ENCODE peak calls at places on chromosome 1, in four cellular contexts. One of them, this sample, is unnamed.

GRCh38 chr1:161019767-161020572 is 982 bp downstream of the F11R start:
- DNase-seq in epithelial cell of esophagus: peak; percentile 94
- DNase-seq in Panc1: no peak
- DNase-seq in left lung: no peak
- DNase-seq in this sample: no peak

GRCh38 chr1:2560299-2561073 is 4.3 kb downstream of the TNFRSF14 start:
- DNase-seq in Panc1: no peak
- DNase-seq in epithelial cell of esophagus: no peak
- DNase-seq in left lung: no peak
- DNase-seq in this sample: no peak

GRCh38 chr1:8649875-8650274 is 167.6 kb downstream of the RERE start:
- DNase-seq in Panc1: no peak
- DNase-seq in epithelial cell of esophagus: no peak
- DNase-seq in left lung: no peak
- DNase-seq in this sample: no peak

GRCh38 chr1:201649776-201650607 is 111.1 kb downstream of the NAV1 start:
- DNase-seq in left lung: peak; percentile 93
- DNase-seq in Panc1: no peak
- DNase-seq in epithelial cell of esophagus: peak; percentile 80
- DNase-seq in this sample: no peak

GRCh38 chr1:19647643-19648042 is 3.5 kb downstream of the NBL1 start:
- DNase-seq in left lung: no peak
- DNase-seq in Panc1: no peak
- DNase-seq in epithelial cell of esophagus: peak; percentile 32
- DNase-seq in this sample: no peak

GRCh38 chr1:31383967-31384366 is 11.1 kb upstream of the FABP3 start:
- DNase-seq in epithelial cell of esophagus: no peak
- DNase-seq in Panc1: no peak
- DNase-seq in left lung: no peak
- DNase-seq in this sample: no peak

GRCh38 chr1:193558491-193559028 is 372.1 kb upstream of the B3GALT2 start:
- DNase-seq in left lung: no peak
- DNase-seq in epithelial cell of esophagus: peak; percentile 60
- DNase-seq in Panc1: no peak
- DNase-seq in this sample: peak; percentile 24

GRCh38 chr1:201074018-201074417 is 38.2 kb downstream of the CACNA1S start:
- DNase-seq in epithelial cell of esophagus: peak; percentile 19
- DNase-seq in Panc1: no peak
- DNase-seq in left lung: no peak
- DNase-seq in this sample: no peak

GRCh38 chr1:46087891-46088290 is 44.5 kb downstream of the PIK3R3 start:
- DNase-seq in left lung: no peak
- DNase-seq in epithelial cell of esophagus: peak; percentile 19
- DNase-seq in Panc1: no peak
- DNase-seq in this sample: no peak

GRCh38 chr1:156033011-156033410 is 12.3 kb upstream of the SSR2 start:
- DNase-seq in left lung: no peak
- DNase-seq in Panc1: no peak
- DNase-seq in epithelial cell of esophagus: no peak
- DNase-seq in this sample: no peak

GRCh38 chr1:23619299-23620188 is 60.2 kb upstream of the ID3 start:
- DNase-seq in epithelial cell of esophagus: peak; percentile 78
- DNase-seq in left lung: no peak
- DNase-seq in Panc1: no peak
- DNase-seq in this sample: no peak

GRCh38 chr1:19435181-19435580 is 50.2 kb downstream of the CAPZB start:
- DNase-seq in epithelial cell of esophagus: peak; percentile 49
- DNase-seq in left lung: no peak
- DNase-seq in Panc1: no peak
- DNase-seq in this sample: peak; percentile 52

GRCh38 chr1:191669629-191670028 is 488.6 kb upstream of the RGS18 start:
- DNase-seq in left lung: no peak
- DNase-seq in Panc1: no peak
- DNase-seq in epithelial cell of esophagus: peak; percentile 10
- DNase-seq in this sample: no peak

GRCh38 chr1:200379431-200379755 is 30.4 kb downstream of the ZNF281 start:
- DNase-seq in left lung: no peak
- DNase-seq in Panc1: peak; percentile 92
- DNase-seq in epithelial cell of esophagus: peak; percentile 90
- DNase-seq in this sample: peak; percentile 97

DNA sequence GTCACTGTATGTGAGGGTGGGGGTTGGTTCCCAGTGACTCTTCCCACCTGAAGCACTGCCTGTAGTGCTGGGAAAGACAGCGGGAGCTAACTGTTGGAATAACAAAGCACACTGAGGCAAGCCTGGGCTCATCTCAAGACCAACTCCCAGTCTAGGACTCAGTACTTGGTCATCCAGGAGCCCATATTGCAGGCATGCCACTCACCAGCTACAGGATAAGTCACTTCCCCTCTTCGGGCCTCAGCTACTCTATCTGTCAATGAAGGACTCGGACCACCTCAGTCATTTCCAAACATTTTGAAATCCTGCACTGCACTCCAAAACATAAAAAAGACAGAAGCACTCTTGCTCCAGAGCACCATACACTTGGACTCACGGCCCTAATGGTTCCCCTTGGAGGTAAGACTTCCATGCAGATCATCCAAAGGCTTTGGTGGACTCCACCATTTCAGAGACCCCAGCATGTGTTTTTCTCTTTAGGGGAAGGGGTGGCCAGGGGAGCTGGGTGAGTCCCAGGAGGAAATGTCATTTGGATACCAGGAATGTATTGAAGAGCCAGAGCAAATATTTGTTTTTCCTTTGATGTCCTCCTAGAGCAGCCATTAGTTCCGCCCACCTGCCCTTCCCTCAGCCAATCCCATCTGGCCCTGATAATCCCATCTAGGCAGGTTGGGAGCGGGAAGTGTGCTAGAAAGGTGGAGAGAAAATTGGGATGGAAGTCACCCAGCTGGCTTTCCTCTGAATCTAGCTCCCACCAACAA is 3.1 kb downstream of the NUAK2 start:
- DNase-seq in left lung: no peak
- DNase-seq in Panc1: no peak
- DNase-seq in epithelial cell of esophagus: peak; percentile 98
- DNase-seq in this sample: no peak
- H3K4me3 ChIP-seq in left lung: no peak overlapping the region
- H3K4me3 ChIP-seq in Panc1: peak overlapping the region; percentile 89
- H3K4me3 ChIP-seq in epithelial cell of esophagus: peak overlapping the region; percentile 57
- H3K4me3 ChIP-seq in this sample: peak overlapping the region; percentile 24

GRCh38 chr1:237736372-237737029 is 154.2 kb downstream of the ZP4 start:
- DNase-seq in Panc1: no peak
- DNase-seq in left lung: no peak
- DNase-seq in epithelial cell of esophagus: peak; percentile 18
- DNase-seq in this sample: no peak
- TF ChIP-seq CTCF in Panc1: peak; percentile 36
- TF ChIP-seq CTCF in left lung: no peak
- TF ChIP-seq CTCF in epithelial cell of esophagus: peak; percentile 35
- TF ChIP-seq CTCF in this sample: no peak

GRCh38 chr1:217109928-217110327 is 386.7 kb upstream of the ESRRG start:
- DNase-seq in left lung: no peak
- DNase-seq in epithelial cell of esophagus: peak; percentile 44
- DNase-seq in Panc1: no peak
- DNase-seq in this sample: no peak

GRCh38 chr1:217105432-217105831 is 382.2 kb upstream of the ESRRG start:
- DNase-seq in Panc1: no peak
- DNase-seq in left lung: no peak
- DNase-seq in epithelial cell of esophagus: no peak
- DNase-seq in this sample: no peak

DNA sequence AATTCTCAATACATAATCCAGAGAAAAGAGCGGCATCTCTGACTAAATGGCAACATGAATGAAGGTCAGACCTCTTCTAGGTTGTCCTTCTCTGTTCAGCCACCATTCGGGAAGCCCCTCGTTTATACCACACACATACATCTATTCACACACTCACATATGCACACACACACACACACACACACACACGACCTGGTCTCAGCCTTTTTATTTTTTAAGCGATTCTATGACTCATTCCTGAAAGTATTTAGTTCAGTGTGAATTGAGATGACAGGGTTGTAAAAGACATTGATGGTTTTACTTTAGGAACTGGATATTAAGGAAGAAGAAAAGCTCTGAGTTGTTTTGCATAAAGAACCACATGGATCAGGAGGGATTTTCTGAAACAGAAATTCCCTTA is 383.0 kb upstream of the ESRRG start:
- DNase-seq in epithelial cell of esophagus: no peak
- DNase-seq in left lung: no peak
- DNase-seq in Panc1: no peak
- DNase-seq in this sample: no peak
- H3K4me3 ChIP-seq in epithelial cell of esophagus: no peak overlapping the region
- H3K4me3 ChIP-seq in left lung: no peak overlapping the region
- H3K4me3 ChIP-seq in Panc1: no peak overlapping the region
- H3K4me3 ChIP-seq in this sample: no peak overlapping the region

DNA sequence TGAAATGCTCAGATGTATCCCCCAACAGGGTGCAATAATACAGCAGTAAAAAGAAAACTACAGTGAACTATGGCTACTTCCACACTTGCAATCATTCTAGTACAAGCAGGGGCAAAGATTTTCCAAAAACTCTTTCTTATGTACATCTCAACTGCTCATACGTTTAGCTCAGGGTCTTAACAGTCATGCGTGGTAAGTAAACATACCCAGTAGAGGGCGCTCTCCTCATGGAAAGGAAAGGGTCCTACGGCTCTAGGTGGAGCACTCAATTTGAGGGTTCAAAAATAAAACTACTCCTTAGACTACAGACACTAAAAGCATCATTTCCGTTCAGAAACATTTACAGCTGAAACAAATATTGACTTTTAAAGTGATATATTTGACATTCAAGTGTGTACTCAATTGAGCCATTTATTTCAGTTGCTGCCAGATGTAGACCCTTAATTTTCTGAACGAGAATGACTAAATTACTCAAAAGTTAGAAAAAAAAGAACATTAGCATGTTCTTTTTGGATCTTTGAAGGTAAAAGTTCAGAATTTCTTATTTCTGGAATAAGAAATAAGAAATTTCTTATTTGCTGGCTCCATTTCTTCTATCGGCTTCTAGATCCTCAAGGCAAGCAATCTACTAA is 143.4 kb downstream of the KCTD3 start:
- DNase-seq in epithelial cell of esophagus: peak; percentile 74
- DNase-seq in Panc1: peak; percentile 25
- DNase-seq in left lung: no peak
- DNase-seq in this sample: no peak
- TF ChIP-seq CTCF in epithelial cell of esophagus: peak; percentile 72
- TF ChIP-seq CTCF in Panc1: peak; percentile 76
- TF ChIP-seq CTCF in left lung: peak; percentile 23
- TF ChIP-seq CTCF in this sample: peak; percentile 59

This sample was measured in AG04449.